ENCODE peak calls at places on chromosomes 13 and 19, in ten cellular contexts. W, P, M, G, U, C, R, O, L and V are unnamed samples.

GRCh38 chr19:45217193-45217956 is 27.8 kb downstream of the EXOC3L2 start:
- DNase-seq in O (peak), M (no peak), C (no peak), U (no peak), P (no peak), G (no peak), R (peak), W (no peak), L (no peak), V (no peak)

GRCh38 chr13:94198666-94199065 is 280.8 kb downstream of the DCT start:
- DNase-seq in O (no peak), G (no peak), L (no peak), M (no peak), P (no peak), C (peak), U (no peak), W (no peak), R (no peak), V (no peak)

GRCh38 chr19:1853295-1854031 is 5.2 kb upstream of the REXO1 start:
- DNase-seq in W (peak), U (no peak), M (no peak), G (peak), O (peak), R (peak), C (peak), L (peak), P (peak), V (peak)

GRCh38 chr19:41426952-41427646 is at the start of gene B3GNT8:
- DNase-seq in O (peak), M (peak), R (peak), G (no peak), W (peak), U (peak), P (peak), L (peak), C (peak), V (peak)

GRCh38 chr13:75285310-75285709 is 196.7 kb downstream of the TBC1D4 start:
- DNase-seq in C (no peak), L (no peak), M (no peak), R (no peak), G (no peak), U (no peak), W (no peak), O (no peak), P (no peak), V (no peak)

GRCh38 chr19:16436780-16437179 is 35.0 kb downstream of the EPS15L1 start:
- DNase-seq in L (no peak), G (no peak), P (no peak), U (no peak), R (no peak), O (no peak), W (no peak), M (no peak), C (peak), V (no peak)

GRCh38 chr13:44523176-44524017 is 52.7 kb downstream of the TSC22D1 start:
- DNase-seq in M (no peak), U (peak), C (peak), W (no peak), P (no peak), L (no peak), G (no peak), R (peak), O (no peak), V (no peak)

GRCh38 chr13:91986771-91987515 is 588.5 kb downstream of the GPC5 start:
- DNase-seq in P (no peak), R (no peak), O (no peak), U (no peak), W (no peak), L (no peak), C (peak), G (no peak), M (no peak), V (no peak)

GRCh38 chr13:97364031-97364430 is 69.9 kb upstream of the RAP2A start:
- DNase-seq in C (no peak), R (no peak), W (no peak), P (no peak), L (no peak), U (no peak), M (no peak), G (no peak), O (no peak), V (no peak)

GRCh38 chr19:49301165-49301865 is 23.7 kb downstream of the SLC6A16 start:
- DNase-seq in O (peak), W (peak), C (peak), R (peak), M (peak), U (peak), G (peak), L (no peak), P (peak), V (peak)

GRCh38 chr19:6865849-6866248 is 21.5 kb upstream of the ADGRE1 start:
- DNase-seq in G (no peak), U (no peak), L (no peak), W (no peak), C (no peak), M (no peak), R (no peak), O (no peak), P (no peak), V (no peak)

GRCh38 chr19:42657551-42657950 is 62.8 kb upstream of the CEACAM8 start:
- DNase-seq in R (peak), C (peak), P (no peak), L (no peak), W (no peak), O (no peak), M (no peak), G (no peak), U (no peak), V (no peak)

GRCh38 chr19:55598034-55598433 is 1.3 kb downstream of the FIZ1 start:
- DNase-seq in M (no peak), C (no peak), O (no peak), P (no peak), U (no peak), R (no peak), G (no peak), L (no peak), W (no peak), V (no peak)

GRCh38 chr13:40648040-40648439 is 18.4 kb downstream of the FOXO1 start:
- DNase-seq in U (no peak), G (no peak), R (no peak), W (no peak), M (no peak), O (no peak), C (no peak), P (no peak), L (no peak), V (no peak)

GRCh38 chr13:87129602-87130300 is 541.4 kb upstream of the SLITRK5 start:
- DNase-seq in M (no peak), L (no peak), W (no peak), C (peak), P (no peak), U (no peak), G (no peak), O (no peak), R (no peak), V (no peak)

GRCh38 chr19:45101796-45102195 is 8.8 kb downstream of the PPP1R37 start:
- DNase-seq in L (no peak), U (no peak), C (no peak), W (no peak), G (no peak), R (no peak), O (no peak), P (no peak), M (no peak), V (no peak)

GRCh38 chr13:28322256-28322895 is 172.6 kb downstream of the FLT1 start:
- DNase-seq in M (no peak), L (no peak), G (no peak), P (no peak), U (no peak), W (no peak), O (no peak), C (peak), R (peak), V (no peak)

GRCh38 chr19:4867534-4868285 is at the start of gene PLIN3:
- DNase-seq in P (peak), U (peak), O (peak), C (peak), G (peak), W (peak), R (peak), M (peak), L (peak), V (peak)

GRCh38 chr13:101098873-101099272 is 317.4 kb downstream of the NALCN start:
- DNase-seq in G (no peak), L (no peak), R (no peak), W (no peak), C (no peak), O (no peak), U (no peak), P (no peak), M (no peak), V (no peak)

GRCh38 chr13:22703601-22704209 is 477.1 kb upstream of the SGCG start:
- DNase-seq in W (no peak), C (no peak), P (no peak), L (no peak), M (no peak), O (no peak), R (no peak), U (no peak), G (no peak), V (no peak)

GRCh38 chr13:64723735-64724134 is 2506.4 kb downstream of the PCDH9 start:
- DNase-seq in R (peak), W (no peak), O (no peak), G (no peak), U (peak), L (no peak), C (peak), P (no peak), M (no peak), V (no peak)

GRCh38 chr19:41969772-41970458 is 10.8 kb upstream of the RABAC1 start:
- DNase-seq in M (no peak), O (no peak), G (no peak), R (no peak), P (no peak), L (no peak), C (no peak), W (no peak), U (no peak), V (no peak)

GRCh38 chr13:30743319-30744055 is 8.1 kb downstream of the ALOX5AP start:
- DNase-seq in W (no peak), R (peak), G (no peak), L (no peak), U (peak), C (peak), P (no peak), M (no peak), O (no peak), V (no peak)

GRCh38 chr13:99434258-99434788 is 66.9 kb upstream of the TM9SF2 start:
- DNase-seq in U (no peak), O (no peak), G (peak), L (no peak), R (no peak), C (no peak), W (peak), P (peak), M (no peak), V (peak)

GRCh38 chr19:959935-960502 is 24.1 kb upstream of the WDR18 start:
- DNase-seq in R (no peak), W (no peak), U (no peak), M (no peak), P (no peak), C (no peak), O (no peak), G (no peak), L (no peak), V (no peak)

GRCh38 chr19:801030-801860 is 4.0 kb downstream of the PTBP1 start:
- DNase-seq in O (no peak), U (no peak), R (peak), G (no peak), L (peak), M (no peak), W (no peak), P (no peak), C (no peak), V (peak)

GRCh38 chr13:82291852-82292251 is 1590.4 kb downstream of the SLITRK1 start:
- DNase-seq in L (no peak), G (no peak), M (no peak), R (no peak), C (no peak), U (no peak), W (no peak), O (no peak), P (no peak), V (no peak)

GRCh38 chr13:110676057-110676510 is 29.8 kb downstream of the CARS2 start:
- DNase-seq in C (no peak), L (no peak), G (no peak), W (no peak), M (no peak), P (no peak), O (no peak), U (no peak), R (no peak), V (no peak)

GRCh38 chr13:61086052-61086451 is 329.6 kb downstream of the PCDH20 start:
- DNase-seq in L (no peak), U (no peak), W (no peak), C (no peak), R (no peak), M (no peak), O (no peak), P (no peak), G (no peak), V (no peak)

GRCh38 chr13:42116225-42116624 is 67.8 kb downstream of the DGKH start:
- DNase-seq in U (no peak), M (no peak), W (no peak), O (no peak), P (no peak), R (no peak), G (no peak), L (no peak), C (peak), V (no peak)

GRCh38 chr19:50331187-50332013 is 2.2 kb upstream of the KCNC3 start:
- DNase-seq in G (no peak), R (no peak), C (no peak), M (no peak), L (no peak), P (no peak), W (no peak), O (no peak), U (no peak), V (no peak)

GRCh38 chr13:84574851-84575250 is 692.6 kb upstream of the SLITRK1 start:
- DNase-seq in G (no peak), P (no peak), C (peak), L (no peak), M (no peak), W (no peak), R (peak), U (no peak), O (no peak), V (no peak)

GRCh38 chr13:45219938-45220375 is 19.1 kb upstream of the KCTD4 start:
- DNase-seq in U (no peak), R (peak), P (no peak), L (no peak), W (no peak), M (no peak), G (no peak), O (no peak), C (peak), V (no peak)

GRCh38 chr13:90838561-90838960 is 508.9 kb upstream of the MIR17HG start:
- DNase-seq in C (no peak), M (no peak), P (no peak), R (no peak), L (no peak), W (no peak), U (no peak), O (no peak), G (no peak), V (no peak)

GRCh38 chr19:38265213-38265861 is 964 bp downstream of the SPINT2 start:
- DNase-seq in U (no peak), W (no peak), O (no peak), M (no peak), P (no peak), G (no peak), R (no peak), L (peak), C (peak), V (no peak)